ENCODE peak calls at places on chromosomes 4 and X, in four cellular contexts. D is HCT116, E is NB4, Z is K562. I is an unnamed sample.
A peak's percentile ranks its signal among the peaks of the same experiment; 100 is the strongest.

GRCh38 chr4:88533937-88534750 is 10.6 kb upstream of the PYURF start:
- DNase-seq in D (no peak), E (no peak), Z (no peak), I (no peak)

GRCh38 chr4:35836591-35836990 is 407.7 kb downstream of the ARAP2 start:
- DNase-seq in D (no peak), E (no peak), Z (no peak), I (no peak)

GRCh38 chr4:123599920-123600394 is 203.4 kb downstream of the SPRY1 start:
- DNase-seq in D (no peak), E (peak; percentile 97), Z (peak; percentile 93), I (no peak)

GRCh38 chrX:153190384-153190783 is 11.3 kb downstream of the MAGEA1 start:
- DNase-seq in D (no peak), E (no peak), Z (no peak), I (no peak)

GRCh38 chr4:56701644-56702043 is 20.5 kb upstream of the HOPX start:
- DNase-seq in D (no peak), E (no peak), Z (no peak), I (no peak)

GRCh38 chrX:21930986-21931385 is 9.5 kb upstream of the SMS start:
- DNase-seq in D (no peak), E (no peak), Z (no peak), I (no peak)

GRCh38 chr4:187541666-187542065 is 453.9 kb upstream of the ZFP42 start:
- DNase-seq in D (no peak), E (no peak), Z (no peak), I (no peak)

GRCh38 chr4:39357002-39357401 is 9.2 kb downstream of the RFC1 start:
- DNase-seq in D (no peak), E (peak; percentile 32), Z (no peak), I (no peak)

GRCh38 chrX:136166221-136166855 is 19.0 kb downstream of the FHL1 start:
- DNase-seq in D (no peak), E (peak; percentile 27), Z (peak; percentile 17), I (no peak)
- TF ChIP-seq MAX in D (no peak), E (no peak), Z (no peak), I (no peak)

GRCh38 chrX:48936429-48937064 is 17.7 kb upstream of the PIM2 start:
- DNase-seq in D (no peak), E (no peak), Z (no peak), I (no peak)

GRCh38 chrX:48937065-48937907 is 18.5 kb upstream of the PIM2 start:
- DNase-seq in D (no peak), E (peak; percentile 94), Z (peak; percentile 93), I (no peak)

GRCh38 chrX:48940404-48940955 is 16.9 kb downstream of the OTUD5 start:
- DNase-seq in D (no peak), E (peak; percentile 58), Z (peak; percentile 93), I (no peak)

GRCh38 chrX:48938721-48939416 is 18.5 kb downstream of the OTUD5 start:
- DNase-seq in D (no peak), E (no peak), Z (no peak), I (no peak)

DNA sequence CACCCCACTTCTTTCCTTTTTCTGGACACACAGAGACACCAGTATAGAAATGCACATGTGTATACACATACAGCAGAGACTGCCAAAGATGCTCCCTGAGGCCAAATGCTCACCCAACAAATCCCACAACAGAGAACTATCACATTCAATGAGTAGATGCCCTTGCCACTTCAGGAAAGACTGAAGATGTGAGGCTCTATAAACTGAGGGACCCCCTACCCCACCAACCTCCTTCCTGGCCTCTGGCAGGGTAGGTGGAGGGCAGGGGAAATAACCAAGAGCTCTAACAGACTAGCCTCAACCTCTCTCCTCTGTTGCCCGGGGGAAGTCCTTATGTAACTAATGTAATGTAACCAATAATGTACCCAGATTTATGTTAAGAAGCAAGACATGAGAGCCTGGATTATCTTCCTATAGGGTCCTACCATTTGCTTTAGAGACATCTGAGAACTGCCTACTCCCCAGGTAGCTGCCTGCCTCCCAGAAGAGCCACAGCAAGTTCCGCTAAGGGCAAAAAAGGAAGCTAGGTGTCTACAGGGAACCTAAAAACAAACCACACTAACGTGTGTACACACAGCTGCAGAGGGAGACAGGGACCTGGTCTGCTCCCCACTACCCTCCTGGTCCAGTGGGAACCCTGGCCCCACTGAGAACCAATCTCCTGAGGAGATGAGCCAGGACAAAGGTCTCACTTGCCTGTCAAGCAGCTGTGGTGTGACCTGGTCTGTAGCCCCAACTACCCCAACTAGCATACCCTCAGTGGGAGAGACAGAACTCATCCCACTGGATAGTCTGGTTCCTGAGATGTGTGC is 17.8 kb downstream of the OTUD5 start:
- DNase-seq in D (no peak), E (no peak), Z (no peak), I (no peak)
- TF ChIP-seq MAX in D (no peak), E (no peak), Z (no peak), I (no peak)

DNA sequence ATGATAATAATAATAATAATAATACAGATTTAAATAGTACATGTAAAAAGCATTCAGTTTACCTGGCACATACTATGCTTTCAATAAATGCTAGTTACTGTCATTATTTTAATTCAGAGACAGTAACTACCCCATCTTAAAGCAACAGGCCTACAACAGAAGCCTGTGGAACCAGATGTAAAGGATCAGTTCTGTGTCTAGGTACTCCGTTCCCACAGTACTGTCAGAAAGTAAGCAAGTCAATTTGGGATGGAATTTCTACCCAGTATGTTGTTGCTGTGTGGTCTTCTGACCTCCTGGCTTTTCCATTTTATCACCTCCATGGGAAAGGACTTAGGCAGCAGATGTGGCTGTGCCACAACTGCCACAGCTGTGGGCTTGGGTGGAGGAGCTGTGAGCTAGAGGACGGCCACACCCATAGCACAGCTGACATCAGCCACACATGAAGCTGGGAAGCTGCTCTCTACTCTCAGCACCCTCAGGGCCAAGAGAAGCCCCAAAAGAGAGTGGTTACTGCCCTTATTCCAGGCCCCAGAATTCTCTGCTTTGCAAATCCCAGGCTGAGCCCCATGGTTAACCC is 102.8 kb downstream of the CBR4 start:
- DNase-seq in D (no peak), E (no peak), Z (no peak), I (no peak)
- TF ChIP-seq MAX in D (no peak), E (no peak), Z (no peak), I (no peak)

GRCh38 chr4:138308421-138308820 is 66.3 kb upstream of the SLC7A11 start:
- DNase-seq in D (no peak), E (no peak), Z (no peak), I (peak; percentile 12)
- TF ChIP-seq MAX in D (no peak), E (no peak), Z (no peak), I (no peak)